ENCODE peak calls at places on chromosomes 4 and X, in five cellular contexts. K, U, F, R and Z are unnamed samples. For H3K4me1 and H3K36me3, the result is how much of the 10 kb centered on the place peaks cover.

GRCh38 chrX:13028871-13029336 is 15.5 kb downstream of the FAM9C start:
- DNase-seq in K (no peak), U (no peak), F (peak), R (no peak), Z (no peak)

GRCh38 chr4:144645621-144646522 is at the start of gene HHIP:
- DNase-seq in K (peak), U (peak), F (no peak), R (no peak), Z (peak)

GRCh38 chr4:110033994-110034393 is 121.3 kb downstream of the EGF start:
- DNase-seq in K (no peak), U (no peak), F (peak), R (no peak), Z (no peak)

GRCh38 chr4:16636911-16637630 is 261.4 kb downstream of the LDB2 start:
- DNase-seq in K (peak), U (no peak), F (no peak), R (no peak), Z (no peak)

GRCh38 chr4:59537231-59537886 is 1662.8 kb upstream of the ADGRL3 start:
- DNase-seq in K (no peak), U (no peak), F (no peak), R (no peak), Z (no peak)

GRCh38 chr4:7135389-7135746 is 57.0 kb upstream of the SORCS2 start:
- DNase-seq in K (no peak), U (no peak), F (no peak), R (no peak), Z (peak)

GRCh38 chrX:10137516-10137915 is 19.3 kb upstream of the CLCN4 start:
- DNase-seq in K (no peak), U (no peak), F (no peak), R (no peak), Z (peak)

GRCh38 chr4:182496392-182496791 is 253.2 kb downstream of the TENM3 start:
- DNase-seq in K (no peak), U (no peak), F (no peak), R (no peak), Z (no peak)

GRCh38 chr4:173777921-173778320 is 247.9 kb upstream of the HAND2 start:
- DNase-seq in K (no peak), U (no peak), F (no peak), R (no peak), Z (no peak)

GRCh38 chrX:69165116-69165651 is at the start of gene PJA1:
- DNase-seq in K (peak), U (peak), F (peak), R (peak), Z (peak)

GRCh38 chrX:93649381-93649780 is 24.0 kb downstream of the NAP1L3 start:
- DNase-seq in K (no peak), U (no peak), F (no peak), R (no peak), Z (no peak)

GRCh38 chrX:151982217-151982616 is 7.7 kb upstream of the GABRE start:
- DNase-seq in K (peak), U (no peak), F (no peak), R (no peak), Z (no peak)

GRCh38 chr4:110516106-110516922 is 40.4 kb downstream of the ENPEP start:
- DNase-seq in K (peak), U (peak), F (peak), R (peak), Z (peak)

GRCh38 chr4:39662683-39663082 is 24.0 kb upstream of the SMIM14 start:
- DNase-seq in K (no peak), U (no peak), F (no peak), R (no peak), Z (no peak)

GRCh38 chr4:76982638-76983579 is 33.4 kb downstream of the SEPTIN11 start:
- DNase-seq in K (no peak), U (no peak), F (no peak), R (no peak), Z (no peak)

DNA sequence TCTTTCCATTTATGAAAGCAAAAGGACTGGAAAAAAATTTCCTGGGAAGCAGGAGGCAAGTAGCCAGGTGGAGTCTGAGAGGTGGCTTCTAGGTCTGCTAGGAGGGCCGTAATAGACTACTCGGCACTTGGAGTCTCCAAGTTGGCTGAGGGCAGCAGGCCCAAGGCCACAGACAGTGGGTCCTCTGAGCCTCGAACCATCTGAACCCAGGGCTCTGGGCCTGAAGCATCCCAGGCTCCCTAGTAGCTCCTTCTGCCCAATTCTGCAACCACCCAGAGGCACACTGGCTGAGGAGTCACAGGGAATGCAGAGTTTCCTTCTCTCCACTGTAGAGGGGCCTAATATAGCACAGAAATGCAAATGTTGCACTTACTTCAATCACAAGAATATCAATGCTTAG is 19.8 kb downstream of the TKTL1 start:
- DNase-seq in K (no peak), U (no peak), F (no peak), R (no peak), Z (no peak)
- H3K4me1 ChIP-seq in K (under half), U (under half), F (under half), R (under half), Z (under half)

GRCh38 chr4:150078996-150079581 is 844 bp downstream of the DCLK2 start:
- DNase-seq in K (peak), U (peak), F (no peak), R (no peak), Z (peak)

GRCh38 chr4:150082241-150082640 is 4.0 kb downstream of the DCLK2 start:
- DNase-seq in K (no peak), U (no peak), F (peak), R (no peak), Z (no peak)

GRCh38 chr4:150080875-150081274 is 2.6 kb downstream of the DCLK2 start:
- DNase-seq in K (no peak), U (no peak), F (no peak), R (no peak), Z (no peak)

GRCh38 chr4:150080335-150080734 is 2.1 kb downstream of the DCLK2 start:
- DNase-seq in K (peak), U (no peak), F (no peak), R (no peak), Z (no peak)

GRCh38 chr4:150078041-150078995 is at the start of gene DCLK2:
- DNase-seq in K (peak), U (peak), F (no peak), R (no peak), Z (peak)
- H3K27ac ChIP-seq in K (peak), U (peak), F (no peak), R (no peak), Z (peak)

GRCh38 chr4:1726146-1726934 is 5.0 kb downstream of the TACC3 start:
- DNase-seq in K (peak), U (peak), F (peak), R (peak), Z (peak)
- H3K36me3 ChIP-seq in K (half or more), U (under half), F (half or more), R (under half), Z (half or more)

DNA sequence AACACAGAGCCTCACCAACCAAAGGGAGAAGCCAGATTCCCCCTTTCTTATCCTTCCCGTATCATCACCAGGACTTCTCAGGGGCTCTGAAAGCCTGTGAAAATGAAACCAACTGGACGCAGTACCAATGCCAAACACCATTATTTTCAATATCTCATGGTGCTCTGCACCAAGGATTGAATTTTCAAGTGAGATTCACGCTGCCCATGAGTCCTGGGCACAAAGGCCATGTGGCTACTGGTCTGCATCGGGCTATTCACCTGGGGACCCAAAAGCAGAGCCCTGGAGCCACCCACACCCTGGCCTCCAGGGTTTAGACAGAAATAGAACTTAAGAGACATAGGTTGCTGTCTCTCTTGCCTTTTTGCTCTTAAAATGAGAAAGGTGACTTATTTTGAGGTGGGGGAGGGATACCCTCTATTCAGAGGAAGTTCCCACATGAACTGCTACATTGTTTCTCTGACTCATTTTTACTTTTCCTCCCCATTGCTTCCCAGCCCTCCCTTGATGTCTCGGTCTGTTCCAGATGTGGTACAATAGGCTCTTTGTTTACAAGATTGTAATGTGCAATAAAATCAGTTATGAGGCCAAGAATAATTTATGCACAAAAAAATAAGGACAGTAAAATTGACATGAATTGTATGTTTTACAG is 55.4 kb downstream of the MAML3 start:
- DNase-seq in K (peak), U (no peak), F (peak), R (no peak), Z (no peak)
- H3K4me1 ChIP-seq in K (half or more), U (under half), F (half or more), R (under half), Z (under half)

GRCh38 chr4:87886083-87886482 is 53.3 kb downstream of the MEPE start:
- DNase-seq in K (no peak), U (no peak), F (no peak), R (no peak), Z (no peak)
- H3K27ac ChIP-seq in K (no peak), U (no peak), F (peak), R (no peak), Z (no peak)

GRCh38 chr4:162509333-162509732 is 345.5 kb upstream of the FSTL5 start:
- DNase-seq in K (no peak), U (no peak), F (no peak), R (no peak), Z (no peak)
- H3K36me3 ChIP-seq in K (under half), U (under half), F (under half), R (under half), Z (under half)

GRCh38 chr4:184819786-184820185 is 6.0 kb downstream of the ACSL1 start:
- DNase-seq in K (no peak), U (no peak), F (no peak), R (no peak), Z (no peak)
- H3K4me1 ChIP-seq in K (under half), U (under half), F (under half), R (under half), Z (under half)